ENCODE peak calls at places on chromosomes 12 and 14, in four cellular contexts. One of them, this sample, is unnamed.

GRCh38 chr12:46187023-46187422 is 81.8 kb downstream of the SLC38A1 start:
- DNase-seq in keratinocyte: no peak
- DNase-seq in K562: no peak
- DNase-seq in IMR-90: peak; percentile 93
- DNase-seq in this sample: no peak

GRCh38 chr14:80867798-80868197 is 73.7 kb downstream of the CEP128 start:
- DNase-seq in keratinocyte: no peak
- DNase-seq in K562: no peak
- DNase-seq in IMR-90: no peak
- DNase-seq in this sample: no peak

GRCh38 chr12:9372202-9372601 is 164.0 kb upstream of the PZP start:
- DNase-seq in keratinocyte: no peak
- DNase-seq in K562: no peak
- DNase-seq in IMR-90: peak; percentile 9
- DNase-seq in this sample: peak; percentile 18

GRCh38 chr14:100944052-100944451 is 40.5 kb upstream of the RTL1 start:
- DNase-seq in keratinocyte: no peak
- DNase-seq in K562: no peak
- DNase-seq in IMR-90: no peak
- DNase-seq in this sample: no peak

GRCh38 chr14:34676516-34677211 is 37.7 kb downstream of the CFL2 start:
- DNase-seq in keratinocyte: no peak
- DNase-seq in K562: no peak
- DNase-seq in IMR-90: no peak
- DNase-seq in this sample: no peak

GRCh38 chr14:49977126-49977841 is 84.4 kb downstream of the ARF6 start:
- DNase-seq in keratinocyte: no peak
- DNase-seq in K562: peak; percentile 27
- DNase-seq in IMR-90: no peak
- DNase-seq in this sample: peak; percentile 27

GRCh38 chr14:97723834-97724770 is 926.9 kb downstream of the VRK1 start:
- DNase-seq in keratinocyte: no peak
- DNase-seq in K562: no peak
- DNase-seq in IMR-90: no peak
- DNase-seq in this sample: no peak

GRCh38 chr14:93903342-93904184 is 23.6 kb upstream of the FAM181A start:
- DNase-seq in keratinocyte: no peak
- DNase-seq in K562: peak; percentile 9
- DNase-seq in IMR-90: no peak
- DNase-seq in this sample: no peak

GRCh38 chr12:117919479-117919878 is 49.3 kb downstream of the KSR2 start:
- DNase-seq in keratinocyte: no peak
- DNase-seq in K562: no peak
- DNase-seq in IMR-90: no peak
- DNase-seq in this sample: no peak

DNA sequence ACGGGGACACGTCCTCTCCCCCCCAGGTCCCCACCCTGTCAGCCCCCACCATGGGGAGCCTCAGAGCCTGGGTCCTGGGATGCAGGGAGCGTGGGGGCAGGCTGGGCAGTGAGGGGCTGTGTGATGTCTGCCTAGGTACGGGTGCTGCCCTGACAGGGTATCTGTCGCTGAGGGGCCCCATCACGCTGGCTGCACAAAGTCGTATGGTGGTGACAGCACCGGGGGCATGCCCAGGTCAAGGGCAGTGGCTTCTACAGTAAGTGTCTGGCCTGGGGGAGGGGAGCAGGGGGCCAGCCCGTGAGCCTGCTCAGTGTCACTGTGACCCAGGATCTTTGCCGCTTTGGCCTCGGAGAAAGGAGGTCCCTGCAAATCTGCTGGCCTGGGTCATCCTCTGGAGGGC is 23.3 kb downstream of the PAPLN start:
- DNase-seq in keratinocyte: no peak
- DNase-seq in K562: no peak
- DNase-seq in IMR-90: no peak
- DNase-seq in this sample: no peak
- H3K9me1 ChIP-seq in keratinocyte: no peaks in the 10 kb centered on the region
- H3K9me1 ChIP-seq in K562: no peaks in the 10 kb centered on the region
- H3K9me1 ChIP-seq in IMR-90: no peaks in the 10 kb centered on the region
- H3K9me1 ChIP-seq in this sample: no peaks in the 10 kb centered on the region

GRCh38 chr12:28158353-28158752 is 31.9 kb upstream of the CCDC91 start:
- DNase-seq in keratinocyte: peak; percentile 45
- DNase-seq in K562: no peak
- DNase-seq in IMR-90: no peak
- DNase-seq in this sample: no peak
- H3K9me1 ChIP-seq in keratinocyte: no peaks in the 10 kb centered on the region
- H3K9me1 ChIP-seq in K562: no peaks in the 10 kb centered on the region
- H3K9me1 ChIP-seq in IMR-90: no peaks in the 10 kb centered on the region
- H3K9me1 ChIP-seq in this sample: no peaks in the 10 kb centered on the region

DNA sequence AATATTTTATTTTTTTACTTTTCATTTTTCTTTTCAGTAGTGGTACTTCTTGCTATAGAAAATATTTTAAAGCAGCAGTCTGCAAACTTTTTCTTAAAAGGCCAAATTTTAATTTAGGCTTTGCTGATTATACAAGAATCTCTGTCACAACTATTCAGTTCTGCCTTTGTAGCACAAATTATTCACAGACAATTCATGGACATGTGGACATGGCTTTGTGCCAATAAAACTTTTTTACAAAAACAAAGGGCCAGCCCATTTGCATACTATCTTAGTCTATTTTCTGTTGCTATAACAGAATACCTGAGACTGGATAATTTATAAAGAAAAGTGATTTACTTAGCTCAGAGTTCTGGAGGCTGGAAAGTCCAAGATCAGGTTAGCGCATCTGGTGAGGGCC is 17.1 kb downstream of the LLPH start:
- DNase-seq in keratinocyte: no peak
- DNase-seq in K562: no peak
- DNase-seq in IMR-90: no peak
- DNase-seq in this sample: no peak
- H3K9me1 ChIP-seq in keratinocyte: no peaks in the 10 kb centered on the region
- H3K9me1 ChIP-seq in K562: no peaks in the 10 kb centered on the region
- H3K9me1 ChIP-seq in IMR-90: peaks cover 4% of the 10 kb centered on the region
- H3K9me1 ChIP-seq in this sample: no peaks in the 10 kb centered on the region

GRCh38 chr12:92696240-92696639 is 6.5 kb upstream of the PLEKHG7 start:
- DNase-seq in keratinocyte: no peak
- DNase-seq in K562: no peak
- DNase-seq in IMR-90: peak; percentile 52
- DNase-seq in this sample: peak; percentile 59
- H3K9me1 ChIP-seq in keratinocyte: no peaks in the 10 kb centered on the region
- H3K9me1 ChIP-seq in K562: no peaks in the 10 kb centered on the region
- H3K9me1 ChIP-seq in IMR-90: no peaks in the 10 kb centered on the region
- H3K9me1 ChIP-seq in this sample: no peaks in the 10 kb centered on the region

DNA sequence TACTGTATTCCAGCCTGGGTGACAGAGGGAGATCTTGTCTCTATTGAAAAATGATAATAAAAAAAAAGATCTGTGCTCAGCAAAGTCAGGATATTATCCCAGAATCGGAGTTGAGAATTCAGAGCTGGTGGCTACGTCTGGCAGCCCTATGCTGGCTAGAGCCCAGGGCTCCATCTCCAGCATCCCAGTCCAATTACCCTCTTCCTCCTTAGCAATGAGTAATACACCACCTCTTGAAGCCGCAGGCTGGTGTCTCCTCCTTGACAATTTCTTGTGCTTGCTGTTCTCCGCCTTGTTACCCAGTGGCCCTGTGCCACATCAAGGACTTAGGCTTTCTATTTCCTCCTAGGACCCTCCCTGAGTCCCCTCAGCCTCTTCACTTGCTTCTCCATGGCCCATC is 38.4 kb upstream of the DDX11 start:
- DNase-seq in keratinocyte: no peak
- DNase-seq in K562: no peak
- DNase-seq in IMR-90: no peak
- DNase-seq in this sample: no peak
- H3K9me1 ChIP-seq in keratinocyte: no peaks in the 10 kb centered on the region
- H3K9me1 ChIP-seq in K562: no peaks in the 10 kb centered on the region
- H3K9me1 ChIP-seq in IMR-90: no peaks in the 10 kb centered on the region
- H3K9me1 ChIP-seq in this sample: no peaks in the 10 kb centered on the region